ENCODE peak calls at places on chromosomes 16 and 17, in nine cellular contexts. One of them, this sample, is unnamed.

GRCh38 chr16:85673529-85674417 is 15.0 kb downstream of the GINS2 start:
- DNase-seq in mucosa of descending colon: no peak
- DNase-seq in BJ: no peak
- DNase-seq in fibroblast of lung: peak; percentile 74
- DNase-seq in psoas muscle: no peak
- DNase-seq in foreskin fibroblast: peak; percentile 91
- DNase-seq in left ventricle myocardium inferior: peak; percentile 60
- DNase-seq in retinal pigment epithelial cell: no peak
- DNase-seq in cardiac fibroblast: peak; percentile 64
- DNase-seq in this sample: no peak

GRCh38 chr16:70778901-70779309 is 22.1 kb downstream of the VAC14 start:
- DNase-seq in mucosa of descending colon: peak; percentile 43
- DNase-seq in BJ: peak; percentile 67
- DNase-seq in fibroblast of lung: peak; percentile 75
- DNase-seq in psoas muscle: peak; percentile 63
- DNase-seq in foreskin fibroblast: peak; percentile 94
- DNase-seq in left ventricle myocardium inferior: peak; percentile 49
- DNase-seq in retinal pigment epithelial cell: no peak
- DNase-seq in cardiac fibroblast: peak; percentile 92
- DNase-seq in this sample: peak; percentile 67

GRCh38 chr17:80815151-80815561 is 176.5 kb upstream of the CHMP6 start:
- DNase-seq in mucosa of descending colon: no peak
- DNase-seq in BJ: no peak
- DNase-seq in fibroblast of lung: no peak
- DNase-seq in psoas muscle: no peak
- DNase-seq in foreskin fibroblast: no peak
- DNase-seq in left ventricle myocardium inferior: no peak
- DNase-seq in retinal pigment epithelial cell: no peak
- DNase-seq in cardiac fibroblast: no peak
- DNase-seq in this sample: no peak

GRCh38 chr17:21278304-21279197 is 6.0 kb upstream of the MAP2K3 start:
- DNase-seq in mucosa of descending colon: peak; percentile 88
- DNase-seq in BJ: no peak
- DNase-seq in fibroblast of lung: no peak
- DNase-seq in psoas muscle: peak; percentile 60
- DNase-seq in foreskin fibroblast: peak; percentile 54
- DNase-seq in left ventricle myocardium inferior: peak; percentile 20
- DNase-seq in retinal pigment epithelial cell: no peak
- DNase-seq in cardiac fibroblast: no peak
- DNase-seq in this sample: no peak

GRCh38 chr16:24178496-24178895 is 77.6 kb upstream of the CACNG3 start:
- DNase-seq in mucosa of descending colon: peak; percentile 5
- DNase-seq in BJ: no peak
- DNase-seq in fibroblast of lung: no peak
- DNase-seq in psoas muscle: no peak
- DNase-seq in foreskin fibroblast: no peak
- DNase-seq in left ventricle myocardium inferior: no peak
- DNase-seq in retinal pigment epithelial cell: no peak
- DNase-seq in cardiac fibroblast: no peak
- DNase-seq in this sample: no peak

GRCh38 chr16:80971814-80972213 is 34.9 kb downstream of the CMC2 start:
- DNase-seq in mucosa of descending colon: no peak
- DNase-seq in BJ: no peak
- DNase-seq in fibroblast of lung: no peak
- DNase-seq in psoas muscle: no peak
- DNase-seq in foreskin fibroblast: no peak
- DNase-seq in left ventricle myocardium inferior: no peak
- DNase-seq in retinal pigment epithelial cell: no peak
- DNase-seq in cardiac fibroblast: no peak
- DNase-seq in this sample: no peak

GRCh38 chr17:4032738-4033137 is 68.5 kb upstream of the ATP2A3 start:
- DNase-seq in mucosa of descending colon: no peak
- DNase-seq in BJ: no peak
- DNase-seq in fibroblast of lung: no peak
- DNase-seq in psoas muscle: no peak
- DNase-seq in foreskin fibroblast: no peak
- DNase-seq in left ventricle myocardium inferior: no peak
- DNase-seq in retinal pigment epithelial cell: no peak
- DNase-seq in cardiac fibroblast: no peak
- DNase-seq in this sample: no peak

GRCh38 chr17:36679815-36680467 is 78.6 kb downstream of the MRM1 start:
- DNase-seq in mucosa of descending colon: no peak
- DNase-seq in BJ: no peak
- DNase-seq in fibroblast of lung: no peak
- DNase-seq in psoas muscle: no peak
- DNase-seq in foreskin fibroblast: no peak
- DNase-seq in left ventricle myocardium inferior: no peak
- DNase-seq in retinal pigment epithelial cell: no peak
- DNase-seq in cardiac fibroblast: no peak
- DNase-seq in this sample: no peak

GRCh38 chr16:30535777-30536190 is 1.1 kb upstream of the ZNF747 start:
- DNase-seq in mucosa of descending colon: peak; percentile 80
- DNase-seq in BJ: no peak
- DNase-seq in fibroblast of lung: peak; percentile 64
- DNase-seq in psoas muscle: peak; percentile 70
- DNase-seq in foreskin fibroblast: peak; percentile 87
- DNase-seq in left ventricle myocardium inferior: peak; percentile 70
- DNase-seq in retinal pigment epithelial cell: no peak
- DNase-seq in cardiac fibroblast: peak; percentile 71
- DNase-seq in this sample: no peak

GRCh38 chr17:17020821-17021193 is 21.4 kb upstream of the MPRIP start:
- DNase-seq in mucosa of descending colon: no peak
- DNase-seq in BJ: no peak
- DNase-seq in fibroblast of lung: no peak
- DNase-seq in psoas muscle: no peak
- DNase-seq in foreskin fibroblast: no peak
- DNase-seq in left ventricle myocardium inferior: no peak
- DNase-seq in retinal pigment epithelial cell: no peak
- DNase-seq in cardiac fibroblast: no peak
- DNase-seq in this sample: no peak

GRCh38 chr16:22849517-22849916 is 35.6 kb downstream of the HS3ST2 start:
- DNase-seq in mucosa of descending colon: no peak
- DNase-seq in BJ: no peak
- DNase-seq in fibroblast of lung: no peak
- DNase-seq in psoas muscle: no peak
- DNase-seq in foreskin fibroblast: no peak
- DNase-seq in left ventricle myocardium inferior: no peak
- DNase-seq in retinal pigment epithelial cell: no peak
- DNase-seq in cardiac fibroblast: no peak
- DNase-seq in this sample: no peak

GRCh38 chr16:22848451-22848850 is 34.5 kb downstream of the HS3ST2 start:
- DNase-seq in mucosa of descending colon: no peak
- DNase-seq in BJ: no peak
- DNase-seq in fibroblast of lung: no peak
- DNase-seq in psoas muscle: no peak
- DNase-seq in foreskin fibroblast: no peak
- DNase-seq in left ventricle myocardium inferior: no peak
- DNase-seq in retinal pigment epithelial cell: no peak
- DNase-seq in cardiac fibroblast: no peak
- DNase-seq in this sample: no peak

GRCh38 chr16:22844426-22844825 is 30.5 kb downstream of the HS3ST2 start:
- DNase-seq in mucosa of descending colon: no peak
- DNase-seq in BJ: no peak
- DNase-seq in fibroblast of lung: no peak
- DNase-seq in psoas muscle: no peak
- DNase-seq in foreskin fibroblast: no peak
- DNase-seq in left ventricle myocardium inferior: no peak
- DNase-seq in retinal pigment epithelial cell: no peak
- DNase-seq in cardiac fibroblast: no peak
- DNase-seq in this sample: no peak

GRCh38 chr16:22847100-22847499 is 33.1 kb downstream of the HS3ST2 start:
- DNase-seq in mucosa of descending colon: no peak
- DNase-seq in BJ: no peak
- DNase-seq in fibroblast of lung: no peak
- DNase-seq in psoas muscle: no peak
- DNase-seq in foreskin fibroblast: no peak
- DNase-seq in left ventricle myocardium inferior: no peak
- DNase-seq in retinal pigment epithelial cell: no peak
- DNase-seq in cardiac fibroblast: no peak
- DNase-seq in this sample: no peak

DNA sequence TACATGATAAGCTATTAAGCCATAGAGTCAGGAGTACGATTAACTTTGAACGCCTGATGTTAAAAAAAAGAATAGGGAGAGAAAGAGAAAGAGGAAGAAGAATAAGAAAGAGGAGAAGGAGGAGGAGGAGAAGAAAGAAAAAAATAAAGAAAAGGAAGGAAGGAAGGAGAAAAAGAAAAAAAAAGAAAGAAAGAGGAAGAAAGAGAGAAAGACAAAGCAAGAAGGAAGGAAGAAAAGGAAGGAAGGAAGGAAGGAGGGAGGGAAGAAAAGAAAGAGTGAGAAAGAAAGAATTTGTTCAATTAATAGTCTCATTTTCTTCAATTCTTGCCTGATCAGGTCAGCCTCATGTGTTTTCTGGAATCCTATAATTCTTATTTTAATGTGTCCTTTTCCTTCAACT is 33.7 kb downstream of the HS3ST2 start:
- DNase-seq in mucosa of descending colon: no peak
- DNase-seq in BJ: no peak
- DNase-seq in fibroblast of lung: no peak
- DNase-seq in psoas muscle: no peak
- DNase-seq in foreskin fibroblast: no peak
- DNase-seq in left ventricle myocardium inferior: no peak
- DNase-seq in retinal pigment epithelial cell: no peak
- DNase-seq in cardiac fibroblast: no peak
- DNase-seq in this sample: no peak
- TF ChIP-seq CTCF in mucosa of descending colon: no peak
- TF ChIP-seq CTCF in BJ: no peak
- TF ChIP-seq CTCF in fibroblast of lung: no peak
- TF ChIP-seq CTCF in psoas muscle: no peak
- TF ChIP-seq CTCF in foreskin fibroblast: no peak
- TF ChIP-seq CTCF in left ventricle myocardium inferior: no peak
- TF ChIP-seq CTCF in retinal pigment epithelial cell: no peak
- TF ChIP-seq CTCF in cardiac fibroblast: no peak
- TF ChIP-seq CTCF in this sample: no peak

DNA sequence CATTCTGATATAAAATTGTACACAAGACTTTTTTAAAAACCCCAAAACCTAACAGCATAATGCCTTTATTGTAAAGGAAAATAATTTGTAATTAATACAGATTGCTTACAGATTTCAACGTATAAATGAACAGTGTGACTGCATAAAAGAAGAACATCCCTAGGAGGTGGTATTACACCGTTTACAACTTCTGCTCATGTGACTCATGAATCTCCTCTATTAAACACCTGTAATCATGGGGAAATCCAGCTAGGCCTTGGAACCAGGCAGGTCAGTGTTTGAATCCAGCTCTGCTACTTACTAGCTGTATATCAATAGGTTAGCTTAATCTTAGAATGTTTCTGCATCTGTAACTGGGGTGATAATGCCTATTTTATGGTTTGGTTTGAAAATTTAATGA is 15.2 kb downstream of the RABEP1 start:
- DNase-seq in mucosa of descending colon: no peak
- DNase-seq in BJ: no peak
- DNase-seq in fibroblast of lung: no peak
- DNase-seq in psoas muscle: no peak
- DNase-seq in foreskin fibroblast: no peak
- DNase-seq in left ventricle myocardium inferior: no peak
- DNase-seq in retinal pigment epithelial cell: no peak
- DNase-seq in cardiac fibroblast: peak; percentile 5
- DNase-seq in this sample: no peak
- TF ChIP-seq CTCF in mucosa of descending colon: no peak
- TF ChIP-seq CTCF in BJ: no peak
- TF ChIP-seq CTCF in fibroblast of lung: no peak
- TF ChIP-seq CTCF in psoas muscle: no peak
- TF ChIP-seq CTCF in foreskin fibroblast: no peak
- TF ChIP-seq CTCF in left ventricle myocardium inferior: no peak
- TF ChIP-seq CTCF in retinal pigment epithelial cell: no peak
- TF ChIP-seq CTCF in cardiac fibroblast: no peak
- TF ChIP-seq CTCF in this sample: no peak

GRCh38 chr17:82244413-82245140 is 15.7 kb downstream of the SLC16A3 start:
- DNase-seq in mucosa of descending colon: peak; percentile 64
- DNase-seq in BJ: no peak
- DNase-seq in fibroblast of lung: peak; percentile 33
- DNase-seq in psoas muscle: peak; percentile 40
- DNase-seq in foreskin fibroblast: peak; percentile 79
- DNase-seq in left ventricle myocardium inferior: no peak
- DNase-seq in retinal pigment epithelial cell: no peak
- DNase-seq in cardiac fibroblast: peak; percentile 67
- DNase-seq in this sample: no peak
- TF ChIP-seq CTCF in mucosa of descending colon: no peak
- TF ChIP-seq CTCF in BJ: peak; percentile 63
- TF ChIP-seq CTCF in fibroblast of lung: peak; percentile 68
- TF ChIP-seq CTCF in psoas muscle: peak; percentile 38
- TF ChIP-seq CTCF in foreskin fibroblast: peak; percentile 19
- TF ChIP-seq CTCF in left ventricle myocardium inferior: peak; percentile 52
- TF ChIP-seq CTCF in retinal pigment epithelial cell: peak; percentile 60
- TF ChIP-seq CTCF in cardiac fibroblast: peak; percentile 60
- TF ChIP-seq CTCF in this sample: peak; percentile 56

DNA sequence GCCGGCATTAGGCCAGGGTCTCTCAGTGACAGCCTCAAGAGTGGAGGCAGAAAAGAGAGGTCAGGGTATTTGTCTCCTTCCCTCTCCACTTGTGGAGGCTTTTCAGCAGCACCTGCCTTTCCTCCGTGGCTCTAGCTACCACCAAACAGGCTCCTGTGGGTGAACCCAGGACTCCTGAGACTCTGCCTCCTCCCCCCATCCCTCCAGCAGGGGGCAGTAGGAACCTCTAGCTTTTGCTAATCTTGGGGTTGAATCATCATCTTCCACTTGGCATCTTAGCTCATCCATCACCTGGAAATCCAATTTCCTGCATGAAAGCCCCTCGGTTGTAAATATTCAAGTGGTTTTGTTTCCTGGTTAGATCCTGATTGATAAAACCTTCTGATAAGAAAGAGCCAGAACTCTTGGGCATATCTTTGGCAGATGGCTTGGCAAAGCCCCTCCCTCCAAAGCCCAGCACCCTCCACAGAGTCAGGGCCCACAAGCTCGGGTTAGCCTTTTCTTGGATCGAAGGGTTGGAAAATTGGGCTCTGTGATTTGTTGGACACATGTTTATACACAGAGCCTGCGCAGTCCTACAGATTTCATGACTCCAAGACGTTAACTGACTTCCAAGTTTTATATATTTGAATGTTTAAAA is 322.1 kb downstream of the MAP2K4 start:
- DNase-seq in mucosa of descending colon: peak; percentile 71
- DNase-seq in BJ: no peak
- DNase-seq in fibroblast of lung: no peak
- DNase-seq in psoas muscle: no peak
- DNase-seq in foreskin fibroblast: peak; percentile 20
- DNase-seq in left ventricle myocardium inferior: no peak
- DNase-seq in retinal pigment epithelial cell: no peak
- DNase-seq in cardiac fibroblast: peak; percentile 51
- DNase-seq in this sample: no peak
- TF ChIP-seq CTCF in mucosa of descending colon: no peak
- TF ChIP-seq CTCF in BJ: peak; percentile 46
- TF ChIP-seq CTCF in fibroblast of lung: peak; percentile 67
- TF ChIP-seq CTCF in psoas muscle: no peak
- TF ChIP-seq CTCF in foreskin fibroblast: peak; percentile 51
- TF ChIP-seq CTCF in left ventricle myocardium inferior: peak; percentile 32
- TF ChIP-seq CTCF in retinal pigment epithelial cell: peak; percentile 38
- TF ChIP-seq CTCF in cardiac fibroblast: peak; percentile 55
- TF ChIP-seq CTCF in this sample: peak; percentile 34

GRCh38 chr16:67447508-67448076 is 16.7 kb downstream of the HSD11B2 start:
- DNase-seq in mucosa of descending colon: peak; percentile 82
- DNase-seq in BJ: no peak
- DNase-seq in fibroblast of lung: no peak
- DNase-seq in psoas muscle: peak; percentile 45
- DNase-seq in foreskin fibroblast: peak; percentile 53
- DNase-seq in left ventricle myocardium inferior: peak; percentile 60
- DNase-seq in retinal pigment epithelial cell: no peak
- DNase-seq in cardiac fibroblast: peak; percentile 33
- DNase-seq in this sample: no peak
- TF ChIP-seq CTCF in mucosa of descending colon: peak; percentile 17
- TF ChIP-seq CTCF in BJ: peak; percentile 56
- TF ChIP-seq CTCF in fibroblast of lung: peak; percentile 57
- TF ChIP-seq CTCF in psoas muscle: peak; percentile 32
- TF ChIP-seq CTCF in foreskin fibroblast: peak; percentile 39
- TF ChIP-seq CTCF in left ventricle myocardium inferior: peak; percentile 52
- TF ChIP-seq CTCF in retinal pigment epithelial cell: peak; percentile 42
- TF ChIP-seq CTCF in cardiac fibroblast: peak; percentile 64
- TF ChIP-seq CTCF in this sample: peak; percentile 48

This sample was measured in kidney epithelial cell.